ENCODE peak calls at places on chromosomes 5 and 9, in nine cellular contexts. One of them, this sample, is unnamed.

GRCh38 chr5:14112998-14113652 is 30.0 kb upstream of the TRIO start:
- DNase-seq in HFFc6: no peak
- DNase-seq in anterior cingulate cortex: no peak
- DNase-seq in T-helper 22 cell: no peak
- DNase-seq in NCI-H2029: no peak
- DNase-seq in fibroblast of pulmonary artery: no peak
- DNase-seq in NCI-H2171: no peak
- DNase-seq in activated CD4-positive, alpha-beta T cell treated with anti-CD3 and anti-CD28 coated beads, Interleukin-2, amount 10 ng/mL, durations not matched to agents 7 days and 5 days: no peak
- DNase-seq in left colon: peak; percentile 62
- DNase-seq in this sample: peak; percentile 69

GRCh38 chr5:91307023-91307422 is 76.1 kb downstream of the ARRDC3 start:
- DNase-seq in HFFc6: peak; percentile 56
- DNase-seq in anterior cingulate cortex: no peak
- DNase-seq in T-helper 22 cell: no peak
- DNase-seq in NCI-H2029: no peak
- DNase-seq in fibroblast of pulmonary artery: peak; percentile 96
- DNase-seq in NCI-H2171: no peak
- DNase-seq in activated CD4-positive, alpha-beta T cell treated with anti-CD3 and anti-CD28 coated beads, Interleukin-2, amount 10 ng/mL, durations not matched to agents 7 days and 5 days: no peak
- DNase-seq in left colon: peak; percentile 34
- DNase-seq in this sample: no peak

GRCh38 chr9:95434116-95435073 is 82.4 kb downstream of the PTCH1 start:
- DNase-seq in HFFc6: no peak
- DNase-seq in anterior cingulate cortex: no peak
- DNase-seq in T-helper 22 cell: no peak
- DNase-seq in NCI-H2029: no peak
- DNase-seq in fibroblast of pulmonary artery: no peak
- DNase-seq in NCI-H2171: no peak
- DNase-seq in activated CD4-positive, alpha-beta T cell treated with anti-CD3 and anti-CD28 coated beads, Interleukin-2, amount 10 ng/mL, durations not matched to agents 7 days and 5 days: no peak
- DNase-seq in left colon: no peak
- DNase-seq in this sample: no peak

GRCh38 chr5:109692852-109693251 is 3.1 kb downstream of the MAN2A1 start:
- DNase-seq in HFFc6: no peak
- DNase-seq in anterior cingulate cortex: no peak
- DNase-seq in T-helper 22 cell: no peak
- DNase-seq in NCI-H2029: no peak
- DNase-seq in fibroblast of pulmonary artery: no peak
- DNase-seq in NCI-H2171: no peak
- DNase-seq in activated CD4-positive, alpha-beta T cell treated with anti-CD3 and anti-CD28 coated beads, Interleukin-2, amount 10 ng/mL, durations not matched to agents 7 days and 5 days: no peak
- DNase-seq in left colon: no peak
- DNase-seq in this sample: no peak

GRCh38 chr9:116149844-116150243 is 3.7 kb upstream of the PAPPA start:
- DNase-seq in HFFc6: no peak
- DNase-seq in anterior cingulate cortex: no peak
- DNase-seq in T-helper 22 cell: no peak
- DNase-seq in NCI-H2029: no peak
- DNase-seq in fibroblast of pulmonary artery: peak; percentile 53
- DNase-seq in NCI-H2171: no peak
- DNase-seq in activated CD4-positive, alpha-beta T cell treated with anti-CD3 and anti-CD28 coated beads, Interleukin-2, amount 10 ng/mL, durations not matched to agents 7 days and 5 days: no peak
- DNase-seq in left colon: no peak
- DNase-seq in this sample: peak; percentile 22

GRCh38 chr5:81081461-81081835 is 121.3 kb downstream of the RASGRF2 start:
- DNase-seq in HFFc6: no peak
- DNase-seq in anterior cingulate cortex: no peak
- DNase-seq in T-helper 22 cell: no peak
- DNase-seq in NCI-H2029: no peak
- DNase-seq in fibroblast of pulmonary artery: no peak
- DNase-seq in NCI-H2171: no peak
- DNase-seq in activated CD4-positive, alpha-beta T cell treated with anti-CD3 and anti-CD28 coated beads, Interleukin-2, amount 10 ng/mL, durations not matched to agents 7 days and 5 days: no peak
- DNase-seq in left colon: no peak
- DNase-seq in this sample: no peak

GRCh38 chr9:98747476-98747875 is 38.7 kb upstream of the GABBR2 start:
- DNase-seq in HFFc6: no peak
- DNase-seq in anterior cingulate cortex: no peak
- DNase-seq in T-helper 22 cell: no peak
- DNase-seq in NCI-H2029: no peak
- DNase-seq in fibroblast of pulmonary artery: no peak
- DNase-seq in NCI-H2171: no peak
- DNase-seq in activated CD4-positive, alpha-beta T cell treated with anti-CD3 and anti-CD28 coated beads, Interleukin-2, amount 10 ng/mL, durations not matched to agents 7 days and 5 days: no peak
- DNase-seq in left colon: no peak
- DNase-seq in this sample: no peak

GRCh38 chr9:108801949-108802348 is 53.8 kb downstream of the ACTL7B start:
- DNase-seq in HFFc6: no peak
- DNase-seq in anterior cingulate cortex: no peak
- DNase-seq in T-helper 22 cell: no peak
- DNase-seq in NCI-H2029: no peak
- DNase-seq in fibroblast of pulmonary artery: no peak
- DNase-seq in NCI-H2171: no peak
- DNase-seq in activated CD4-positive, alpha-beta T cell treated with anti-CD3 and anti-CD28 coated beads, Interleukin-2, amount 10 ng/mL, durations not matched to agents 7 days and 5 days: no peak
- DNase-seq in left colon: no peak
- DNase-seq in this sample: no peak

This sample was measured in dermis blood vessel endothelial cell.